ENCODE peak calls at places on chromosome X, in seven cellular contexts. H is AG10803, S is Calu3, C is omental fat pad, J is progenitor cell of endocrine pancreas, V is upper lobe of right lung, E is foreskin keratinocyte. Q is an unnamed sample.
A peak's percentile ranks its signal among the peaks of the same experiment; 100 is the strongest.

GRCh38 chrX:34288782-34289181 is 156.7 kb upstream of the FAM47A start:
- DNase-seq in H (no peak), S (no peak), C (no peak), J (no peak), V (no peak), E (peak; percentile 28), Q (no peak)

GRCh38 chrX:9320940-9321339 is 143.9 kb upstream of the TBL1X start:
- DNase-seq in H (no peak), S (no peak), C (no peak), J (no peak), V (no peak), E (no peak), Q (no peak)

GRCh38 chrX:43809463-43809862 is 72.8 kb downstream of the MAOB start:
- DNase-seq in H (peak; percentile 43), S (no peak), C (no peak), J (no peak), V (no peak), E (no peak), Q (no peak)

GRCh38 chrX:147226801-147227200 is 412.3 kb upstream of the CXorf51A start:
- DNase-seq in H (no peak), S (no peak), C (no peak), J (no peak), V (no peak), E (no peak), Q (no peak)

GRCh38 chrX:57519578-57520118 is 72.2 kb upstream of the ZXDB start:
- DNase-seq in H (no peak), S (no peak), C (no peak), J (no peak), V (no peak), E (no peak), Q (no peak)

GRCh38 chrX:153831435-153832150 is 1.2 kb upstream of the PDZD4 start:
- DNase-seq in H (no peak), S (no peak), C (no peak), J (no peak), V (no peak), E (no peak), Q (no peak)

GRCh38 chrX:54045563-54046228 is 1.4 kb upstream of the PHF8 start:
- DNase-seq in H (no peak), S (no peak), C (no peak), J (no peak), V (no peak), E (no peak), Q (no peak)

GRCh38 chrX:130502023-130502570 is 100.3 kb downstream of the RBMX2 start:
- DNase-seq in H (no peak), S (no peak), C (no peak), J (no peak), V (no peak), E (no peak), Q (no peak)

GRCh38 chrX:45952030-45952429 is 593.2 kb downstream of the ZNF674 start:
- DNase-seq in H (no peak), S (peak; percentile 6), C (no peak), J (no peak), V (no peak), E (peak; percentile 9), Q (no peak)

GRCh38 chrX:102835504-102836146 is 101.4 kb upstream of the RAB40AL start:
- DNase-seq in H (peak; percentile 28), S (peak; percentile 21), C (no peak), J (no peak), V (no peak), E (peak; percentile 6), Q (no peak)

GRCh38 chrX:113260474-113260873 is 419.8 kb upstream of the AMOT start:
- DNase-seq in H (peak; percentile 0), S (no peak), C (no peak), J (no peak), V (no peak), E (no peak), Q (no peak)

GRCh38 chrX:107669885-107670628 is 41.7 kb downstream of the PRPS1 start:
- DNase-seq in H (no peak), S (no peak), C (no peak), J (no peak), V (no peak), E (no peak), Q (no peak)

GRCh38 chrX:120310861-120311631 is at the start of gene TMEM255A:
- DNase-seq in H (no peak), S (no peak), C (no peak), J (no peak), V (peak; percentile 61), E (no peak), Q (no peak)

GRCh38 chrX:70129811-70130210 is 3.4 kb upstream of the IGBP1 start:
- DNase-seq in H (peak; percentile 1), S (no peak), C (no peak), J (no peak), V (no peak), E (peak; percentile 56), Q (no peak)

GRCh38 chrX:48515842-48516241 is 5.8 kb upstream of the EBP start:
- DNase-seq in H (no peak), S (no peak), C (no peak), J (no peak), V (no peak), E (no peak), Q (no peak)

GRCh38 chrX:71366674-71367256 is 608 bp downstream of the TAF1 start:
- DNase-seq in H (peak; percentile 12), S (peak; percentile 18), C (no peak), J (peak; percentile 13), V (peak; percentile 65), E (no peak), Q (no peak)

GRCh38 chrX:46683023-46683422 is 75.9 kb downstream of the SLC9A7 start:
- DNase-seq in H (peak; percentile 36), S (peak; percentile 2), C (no peak), J (no peak), V (no peak), E (no peak), Q (no peak)

GRCh38 chrX:374566-374965 is 12.1 kb downstream of the PPP2R3B start:
- DNase-seq in H (peak; percentile 4), S (no peak), C (no peak), J (no peak), V (no peak), E (no peak), Q (no peak)

GRCh38 chrX:46665232-46666162 is 91.9 kb downstream of the CHST7 start:
- DNase-seq in H (no peak), S (no peak), C (no peak), J (no peak), V (no peak), E (peak; percentile 74), Q (no peak)

GRCh38 chrX:107683124-107683895 is 55.0 kb downstream of the PRPS1 start:
- DNase-seq in H (no peak), S (no peak), C (no peak), J (no peak), V (no peak), E (no peak), Q (no peak)

GRCh38 chrX:24839331-24839730 is 145.6 kb downstream of the POLA1 start:
- DNase-seq in H (no peak), S (no peak), C (no peak), J (no peak), V (no peak), E (peak; percentile 35), Q (no peak)

GRCh38 chrX:136725446-136726104 is 55.2 kb downstream of the ARHGEF6 start:
- DNase-seq in H (peak; percentile 82), S (no peak), C (no peak), J (no peak), V (no peak), E (peak; percentile 13), Q (peak; percentile 9)

GRCh38 chrX:127038065-127038464 is 218.5 kb downstream of the PRR32 start:
- DNase-seq in H (no peak), S (no peak), C (no peak), J (no peak), V (no peak), E (no peak), Q (no peak)
- TF ChIP-seq CTCF in H (no peak), S (no peak), C (no peak), J (peak; percentile 68), V (peak; percentile 20), E (peak; percentile 48), Q (no peak)

DNA sequence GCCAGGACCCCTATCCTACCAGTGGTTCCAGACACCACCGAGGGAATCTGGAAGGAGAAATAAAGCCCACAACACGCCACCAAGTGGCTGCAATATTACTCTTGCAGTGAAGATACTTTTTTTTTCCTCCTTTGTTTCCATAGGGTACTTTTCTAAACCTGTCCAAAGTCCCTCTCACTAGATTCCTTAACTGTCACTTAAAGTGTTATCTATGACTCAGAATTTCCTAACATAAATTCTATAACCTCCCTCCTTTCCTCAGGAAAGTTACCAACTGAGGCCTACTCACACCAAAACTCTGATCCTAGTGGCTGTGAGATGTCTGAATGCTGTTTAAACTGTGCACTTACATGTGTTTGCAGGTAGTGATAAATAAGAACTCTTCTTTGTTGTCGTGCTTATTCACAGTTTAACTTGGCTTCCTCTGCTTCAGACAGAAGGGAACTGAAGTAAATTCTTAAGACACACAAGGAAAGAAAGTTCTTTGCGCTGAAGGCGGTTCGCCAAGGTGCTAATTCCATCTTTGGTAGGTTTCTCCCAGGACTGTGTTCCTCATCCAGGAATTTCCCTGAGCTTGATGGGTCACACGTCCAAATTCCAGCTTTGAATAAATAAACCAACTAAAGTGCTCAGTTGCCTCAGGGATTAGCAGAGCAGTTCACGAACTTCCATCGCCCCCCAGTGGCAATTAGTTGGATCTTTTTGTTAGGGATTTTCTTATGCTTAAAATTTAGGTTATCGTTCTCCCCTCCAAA is 10.7 kb upstream of the HCCS start:
- DNase-seq in H (peak; percentile 73), S (peak; percentile 34), C (no peak), J (no peak), V (no peak), E (peak; percentile 58), Q (peak; percentile 31)
- TF ChIP-seq CTCF in H (peak; percentile 60), S (no peak), C (no peak), J (peak; percentile 61), V (peak; percentile 40), E (peak; percentile 74), Q (peak; percentile 48)

DNA sequence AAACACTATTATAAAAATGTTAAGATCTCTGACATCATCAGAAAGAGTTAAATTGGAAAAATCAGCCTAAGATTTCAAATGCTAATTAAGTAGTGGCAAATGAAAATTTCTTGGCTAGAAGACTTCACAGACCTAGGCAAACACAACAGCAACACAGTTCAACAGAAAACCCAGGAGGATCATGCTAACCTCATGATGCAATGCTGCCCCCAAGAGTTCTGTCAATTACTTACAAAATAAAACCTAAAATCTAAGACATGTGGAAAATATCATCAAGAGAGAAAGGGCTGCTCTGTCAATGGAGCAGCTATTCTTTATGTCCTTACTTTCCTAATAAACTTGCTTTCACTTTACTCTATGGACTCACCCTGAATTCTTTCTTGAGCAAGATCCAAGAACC is 21.0 kb downstream of the S100G start:
- DNase-seq in H (peak; percentile 76), S (peak; percentile 5), C (no peak), J (no peak), V (no peak), E (no peak), Q (no peak)
- TF ChIP-seq CTCF in H (peak; percentile 49), S (no peak), C (no peak), J (peak; percentile 59), V (peak; percentile 21), E (peak; percentile 61), Q (peak; percentile 37)

DNA sequence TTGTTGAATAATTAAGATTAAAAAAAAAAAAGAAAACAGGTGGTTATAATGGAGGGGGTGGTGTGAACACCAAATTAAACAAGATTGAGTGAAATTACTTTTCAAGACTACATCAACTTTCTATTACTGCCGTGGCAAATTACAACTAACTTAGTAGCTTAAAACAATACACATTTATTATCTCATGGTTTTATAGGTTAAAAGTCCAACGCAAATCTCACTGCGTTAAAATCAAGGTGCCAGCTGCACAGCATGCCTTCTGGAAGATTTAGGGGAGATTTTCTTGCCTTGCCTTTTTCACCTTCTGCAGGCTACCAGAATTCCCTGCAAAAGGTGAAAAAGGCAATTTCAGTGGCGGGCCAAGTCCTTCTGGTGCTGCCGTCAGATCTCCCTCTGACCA is 58.5 kb downstream of the ATXN3L start:
- DNase-seq in H (no peak), S (no peak), C (no peak), J (no peak), V (no peak), E (no peak), Q (no peak)
- TF ChIP-seq CTCF in H (no peak), S (no peak), C (no peak), J (no peak), V (no peak), E (no peak), Q (no peak)

Q was measured in retinal pigment epithelial cell.